ENCODE peak calls at places on chromosomes 13 and 19, in nine cellular contexts. W, C, J, I, U, Y, M, L and P are unnamed samples.

GRCh38 chr19:46442808-46443450 is 14.2 kb upstream of the PNMA8C start:
- DNase-seq in W (no peak), C (peak), J (no peak), I (peak), U (no peak), Y (peak), M (no peak), L (peak), P (peak)

GRCh38 chr19:15138427-15138826 is 31.2 kb downstream of the SYDE1 start:
- DNase-seq in W (no peak), C (no peak), J (no peak), I (peak), U (no peak), Y (peak), M (no peak), L (no peak), P (no peak)

GRCh38 chr19:55358943-55359908 is 3.8 kb downstream of the GARIN5B start:
- DNase-seq in W (no peak), C (no peak), J (no peak), I (no peak), U (no peak), Y (no peak), M (no peak), L (no peak), P (no peak)

GRCh38 chr19:41128692-41129091 is 14.5 kb downstream of the CYP2F1 start:
- DNase-seq in W (no peak), C (no peak), J (no peak), I (no peak), U (no peak), Y (no peak), M (no peak), L (no peak), P (no peak)

GRCh38 chr19:49133621-49134454 is 14.5 kb downstream of the PPFIA3 start:
- DNase-seq in W (peak), C (peak), J (peak), I (peak), U (no peak), Y (no peak), M (no peak), L (peak), P (peak)

GRCh38 chr13:39784347-39784746 is 128.9 kb downstream of the COG6 start:
- DNase-seq in W (no peak), C (no peak), J (no peak), I (peak), U (no peak), Y (peak), M (no peak), L (no peak), P (peak)

GRCh38 chr13:25742220-25742619 is 309.6 kb downstream of the SHISA2 start:
- DNase-seq in W (no peak), C (no peak), J (no peak), I (no peak), U (no peak), Y (no peak), M (no peak), L (no peak), P (no peak)

GRCh38 chr13:50149143-50149703 is 134.0 kb downstream of the KCNRG start:
- DNase-seq in W (no peak), C (no peak), J (no peak), I (no peak), U (no peak), Y (no peak), M (no peak), L (no peak), P (no peak)

GRCh38 chr19:9847087-9847671 is 12.1 kb downstream of the PIN1 start:
- DNase-seq in W (peak), C (peak), J (no peak), I (peak), U (no peak), Y (peak), M (peak), L (peak), P (peak)

GRCh38 chr13:36453518-36453917 is 21.2 kb downstream of the CCNA1 start:
- DNase-seq in W (peak), C (peak), J (no peak), I (peak), U (no peak), Y (no peak), M (no peak), L (no peak), P (peak)
- TF ChIP-seq CTCF in W (peak), C (peak), J (peak), I (peak), U (peak), Y (peak), M (no peak), L (no peak), P (peak)

GRCh38 chr19:44530777-44531176 is 1.3 kb upstream of the CEACAM20 start:
- DNase-seq in W (no peak), C (peak), J (no peak), I (no peak), U (no peak), Y (no peak), M (no peak), L (no peak), P (no peak)

GRCh38 chr19:44527554-44527953 is 1.9 kb downstream of the CEACAM20 start:
- DNase-seq in W (no peak), C (no peak), J (no peak), I (no peak), U (no peak), Y (no peak), M (no peak), L (no peak), P (no peak)

GRCh38 chr19:44521370-44521769 is 8.1 kb downstream of the CEACAM20 start:
- DNase-seq in W (no peak), C (no peak), J (no peak), I (no peak), U (no peak), Y (no peak), M (no peak), L (no peak), P (no peak)

GRCh38 chr19:44529541-44529940 is at the start of gene CEACAM20:
- DNase-seq in W (no peak), C (no peak), J (no peak), I (no peak), U (no peak), Y (no peak), M (no peak), L (no peak), P (no peak)

GRCh38 chr19:44525721-44526430 is 3.6 kb downstream of the CEACAM20 start:
- DNase-seq in W (peak), C (no peak), J (no peak), I (no peak), U (no peak), Y (no peak), M (no peak), L (no peak), P (no peak)
- TF ChIP-seq CTCF in W (peak), C (no peak), J (no peak), I (no peak), U (no peak), Y (peak), M (no peak), L (no peak), P (no peak)

DNA sequence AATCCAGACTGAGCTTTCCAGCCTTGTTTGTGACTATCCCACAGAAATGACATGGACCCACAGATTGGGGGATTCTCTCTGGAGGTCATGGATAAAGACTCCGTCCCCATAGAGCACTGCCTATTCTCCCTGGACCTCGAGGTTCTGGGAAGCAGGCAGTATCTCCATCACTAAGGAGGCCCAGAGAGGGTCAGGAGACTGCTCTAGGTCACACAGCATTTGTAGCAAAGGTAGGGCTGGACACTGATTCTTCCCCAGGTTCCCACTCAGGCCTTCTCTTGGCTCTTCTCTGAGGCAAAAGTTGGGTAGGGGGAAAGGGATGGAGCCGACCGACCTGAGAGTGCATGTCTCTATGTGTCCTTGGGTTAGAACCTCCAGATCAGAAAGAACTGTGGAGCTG is 80.9 kb downstream of the PTPRS start:
- DNase-seq in W (no peak), C (no peak), J (no peak), I (no peak), U (no peak), Y (no peak), M (no peak), L (no peak), P (no peak)
- TF ChIP-seq CTCF in W (no peak), C (no peak), J (no peak), I (no peak), U (no peak), Y (no peak), M (no peak), L (no peak), P (no peak)

GRCh38 chr13:109348514-109349340 is 437.7 kb downstream of the IRS2 start:
- DNase-seq in W (no peak), C (peak), J (no peak), I (peak), U (no peak), Y (peak), M (no peak), L (no peak), P (peak)
- TF ChIP-seq CTCF in W (no peak), C (no peak), J (no peak), I (no peak), U (no peak), Y (no peak), M (no peak), L (no peak), P (no peak)

DNA sequence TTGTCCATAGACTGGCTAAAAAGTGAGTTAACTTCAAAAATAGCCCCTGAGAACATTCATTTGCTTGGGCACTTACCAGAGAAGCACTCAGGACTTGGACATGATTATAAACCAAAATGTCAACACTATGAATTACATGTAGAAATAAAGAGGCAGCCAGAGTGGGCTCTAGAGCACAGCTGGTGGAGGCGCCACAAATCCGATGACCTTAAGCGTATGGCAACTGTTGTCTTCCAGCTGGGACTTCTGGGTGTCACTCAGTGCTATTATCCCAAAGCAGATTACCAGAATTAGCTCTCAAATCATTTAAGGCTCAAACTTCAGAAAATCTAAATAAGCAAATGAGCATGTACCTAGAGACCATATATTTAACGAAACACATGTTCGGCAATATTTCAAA is 1255.5 kb upstream of the SLC10A2 start:
- DNase-seq in W (no peak), C (no peak), J (no peak), I (no peak), U (no peak), Y (no peak), M (no peak), L (no peak), P (no peak)
- TF ChIP-seq CTCF in W (no peak), C (no peak), J (no peak), I (no peak), U (no peak), Y (no peak), M (no peak), L (no peak), P (no peak)

GRCh38 chr19:3154957-3155736 is 19.3 kb downstream of the GNA15 start:
- DNase-seq in W (no peak), C (peak), J (peak), I (peak), U (no peak), Y (peak), M (peak), L (peak), P (peak)
- TF ChIP-seq CTCF in W (no peak), C (no peak), J (no peak), I (no peak), U (no peak), Y (no peak), M (no peak), L (no peak), P (no peak)

DNA sequence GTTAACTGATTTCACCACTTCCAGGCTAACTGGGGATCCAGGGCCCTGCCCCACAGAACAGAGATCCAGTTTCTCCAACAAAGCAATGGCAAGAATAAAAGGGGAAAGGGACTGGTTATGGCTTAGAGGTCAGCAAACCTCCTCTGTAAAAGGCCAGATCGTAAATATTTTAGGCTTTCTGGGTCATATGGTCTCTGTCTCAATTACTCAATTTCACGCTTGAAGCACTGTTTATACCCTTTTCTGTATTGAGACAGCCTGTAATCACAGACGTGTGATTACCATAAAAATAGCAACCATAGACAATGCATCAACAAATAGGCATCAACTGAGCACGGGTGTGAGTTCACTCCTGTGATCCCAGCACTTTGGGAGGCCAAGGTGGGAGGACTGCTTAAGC is 9.4 kb downstream of the RAB3D start:
- DNase-seq in W (no peak), C (no peak), J (no peak), I (no peak), U (no peak), Y (no peak), M (no peak), L (no peak), P (no peak)
- TF ChIP-seq CTCF in W (no peak), C (no peak), J (no peak), I (no peak), U (no peak), Y (no peak), M (no peak), L (no peak), P (no peak)